ENCODE peak calls at places on chromosomes 13 and 19, in seven cellular contexts. Z is activated CD4-positive, alpha-beta T cell treated with anti-CD3 and anti-CD28 coated beads, Interleukin-2, amount 10 ng/mL, durations not matched to agents 24 days and 14 days; R is COR-L47; W is SHP77; U is GM23248; T is stimulated activated CD8-positive, alpha-beta memory T cell treated with anti-CD3 and anti-CD28 coated beads, Interleukin-7, amount 100 ng/mL, for 1 hour; J is KG1. Y is an unnamed sample.

GRCh38 chr13:48808689-48809088 is 155.0 kb downstream of the CYSLTR2 start:
- DNase-seq in Z (no peak), R (no peak), W (no peak), U (peak), T (no peak), J (no peak), Y (no peak)

GRCh38 chr13:76879211-76879875 is 6.9 kb downstream of the KCTD12 start:
- DNase-seq in Z (peak), R (no peak), W (no peak), U (peak), T (peak), J (peak), Y (no peak)

GRCh38 chr13:113430378-113431110 is 22.7 kb downstream of the ADPRHL1 start:
- DNase-seq in Z (no peak), R (no peak), W (no peak), U (no peak), T (no peak), J (no peak), Y (no peak)

GRCh38 chr13:48727252-48728011 is 73.7 kb downstream of the CYSLTR2 start:
- DNase-seq in Z (no peak), R (no peak), W (no peak), U (peak), T (no peak), J (no peak), Y (no peak)

GRCh38 chr19:40358773-40359172 is 10.3 kb downstream of the PLD3 start:
- DNase-seq in Z (no peak), R (no peak), W (no peak), U (no peak), T (no peak), J (peak), Y (no peak)

GRCh38 chr13:35489050-35489449 is 12.6 kb upstream of the MAB21L1 start:
- DNase-seq in Z (no peak), R (no peak), W (no peak), U (no peak), T (no peak), J (no peak), Y (no peak)

GRCh38 chr13:20939662-20940061 is 37.1 kb upstream of the XPO4 start:
- DNase-seq in Z (no peak), R (no peak), W (no peak), U (no peak), T (no peak), J (no peak), Y (no peak)

GRCh38 chr19:56106397-56106849 is 14.7 kb downstream of the ZNF787 start:
- DNase-seq in Z (no peak), R (no peak), W (no peak), U (no peak), T (no peak), J (no peak), Y (no peak)

GRCh38 chr13:50359779-50360178 is 344.5 kb downstream of the KCNRG start:
- DNase-seq in Z (no peak), R (no peak), W (no peak), U (no peak), T (no peak), J (no peak), Y (no peak)

GRCh38 chr13:75869981-75870380 is 233.9 kb downstream of the LMO7 start:
- DNase-seq in Z (peak), R (no peak), W (no peak), U (no peak), T (no peak), J (no peak), Y (no peak)

GRCh38 chr19:41930926-41931592 is 2.8 kb upstream of the ERFL start:
- DNase-seq in Z (no peak), R (peak), W (no peak), U (peak), T (no peak), J (no peak), Y (no peak)

GRCh38 chr19:41352609-41353465 is 885 bp downstream of the TGFB1 start:
- DNase-seq in Z (peak), R (no peak), W (peak), U (peak), T (peak), J (peak), Y (peak)

GRCh38 chr19:38079926-38080380 is 144.1 kb downstream of the DPF1 start:
- DNase-seq in Z (no peak), R (peak), W (peak), U (peak), T (no peak), J (no peak), Y (peak)

GRCh38 chr13:21872795-21873194 is 201.9 kb downstream of the FGF9 start:
- DNase-seq in Z (peak), R (no peak), W (no peak), U (peak), T (no peak), J (no peak), Y (no peak)

GRCh38 chr13:41361501-41361900 is 50.4 kb downstream of the NAA16 start:
- DNase-seq in Z (no peak), R (no peak), W (no peak), U (peak), T (no peak), J (no peak), Y (no peak)

GRCh38 chr19:58453743-58454142 is 2.3 kb downstream of the ZNF324B start:
- DNase-seq in Z (peak), R (no peak), W (no peak), U (no peak), T (no peak), J (no peak), Y (no peak)

GRCh38 chr19:22622901-22623840 is 11.0 kb upstream of the ZNF492 start:
- DNase-seq in Z (no peak), R (no peak), W (no peak), U (peak), T (no peak), J (no peak), Y (no peak)